ENCODE peak calls at places on chromosome 4, in nine cellular contexts. J, S, P, Q, T, F, X, N and U are unnamed samples.

GRCh38 chr4:53012738-53013137 is 150.6 kb downstream of the RASL11B start:
- DNase-seq in N (no peak), F (no peak), S (peak), P (no peak), Q (no peak), J (no peak), X (peak), T (no peak), U (no peak)

GRCh38 chr4:147707892-147708672 is 23.8 kb upstream of the ARHGAP10 start:
- DNase-seq in P (peak), X (peak), J (no peak), F (peak), Q (peak), N (peak), S (peak), T (no peak), U (peak)

GRCh38 chr4:88757776-88758175 is 60.1 kb upstream of the NAP1L5 start:
- DNase-seq in P (no peak), Q (no peak), S (no peak), F (no peak), N (no peak), J (no peak), X (no peak), T (no peak), U (no peak)

GRCh38 chr4:182189107-182189878 is 53.9 kb upstream of the TENM3 start:
- DNase-seq in T (no peak), X (peak), Q (no peak), N (no peak), F (peak), J (no peak), S (peak), P (peak), U (no peak)

GRCh38 chr4:2535386-2536192 is 858 bp upstream of the FAM193A start:
- DNase-seq in N (peak), Q (peak), F (peak), P (peak), J (peak), S (peak), T (no peak), X (peak), U (peak)

GRCh38 chr4:56764775-56765174 is 56.7 kb downstream of the SPINK2 start:
- DNase-seq in S (peak), N (no peak), T (no peak), X (no peak), F (peak), J (no peak), Q (no peak), P (no peak), U (no peak)

GRCh38 chr4:34850983-34851382 is 1393.3 kb downstream of the ARAP2 start:
- DNase-seq in J (no peak), Q (no peak), N (no peak), X (no peak), S (no peak), P (no peak), T (no peak), F (peak), U (no peak)

GRCh38 chr4:40672528-40673522 is 43.2 kb upstream of the RBM47 start:
- DNase-seq in N (no peak), T (peak), F (peak), X (peak), Q (peak), J (no peak), P (no peak), S (peak), U (peak)

GRCh38 chr4:169143335-169143734 is 127.4 kb downstream of the SH3RF1 start:
- DNase-seq in S (no peak), J (peak), T (no peak), X (no peak), P (peak), N (no peak), F (no peak), Q (no peak), U (no peak)

GRCh38 chr4:150368667-150369066 is 213.3 kb upstream of the MAB21L2 start:
- DNase-seq in X (no peak), T (no peak), J (no peak), F (no peak), Q (no peak), P (no peak), S (peak), N (no peak), U (no peak)

GRCh38 chr4:85000343-85000742 is 33.9 kb upstream of the WDFY3 start:
- DNase-seq in P (no peak), F (no peak), N (no peak), J (no peak), T (no peak), X (no peak), Q (no peak), S (no peak), U (no peak)

GRCh38 chr4:139391731-139392130 is 62.2 kb upstream of the RAB33B start:
- DNase-seq in Q (no peak), T (no peak), S (no peak), X (no peak), N (no peak), J (no peak), P (no peak), F (no peak), U (no peak)

GRCh38 chr4:26150948-26151347 is 169.9 kb upstream of the RBPJ start:
- DNase-seq in J (no peak), Q (no peak), T (no peak), P (no peak), S (peak), X (peak), F (peak), N (no peak), U (no peak)

GRCh38 chr4:150695162-150695561 is 113.2 kb downstream of the MAB21L2 start:
- DNase-seq in S (peak), Q (no peak), N (no peak), P (no peak), J (no peak), F (no peak), X (no peak), T (no peak), U (no peak)

GRCh38 chr4:473575-474457 is 25.1 kb downstream of the ZNF721 start:
- DNase-seq in P (peak), X (peak), S (peak), N (peak), T (peak), F (peak), J (peak), Q (peak), U (peak)

GRCh38 chr4:17721496-17722360 is 59.7 kb downstream of the FAM184B start:
- DNase-seq in P (no peak), S (peak), Q (no peak), N (no peak), J (no peak), X (peak), T (no peak), F (peak), U (no peak)

GRCh38 chr4:65665951-65666523 is 4.3 kb downstream of the EPHA5 start:
- DNase-seq in P (no peak), T (no peak), Q (no peak), S (no peak), X (no peak), F (peak), J (no peak), N (no peak), U (no peak)

GRCh38 chr4:25234390-25235367 is 846 bp downstream of the PI4K2B start:
- DNase-seq in X (peak), J (peak), S (peak), T (peak), Q (peak), N (peak), P (peak), F (peak), U (peak)

GRCh38 chr4:110515676-110516075 is 39.7 kb downstream of the ENPEP start:
- DNase-seq in N (no peak), T (no peak), F (no peak), X (no peak), Q (no peak), P (no peak), S (no peak), J (no peak), U (no peak)

GRCh38 chr4:73675623-73676022 is 55.4 kb upstream of the RASSF6 start:
- DNase-seq in J (no peak), F (no peak), Q (no peak), S (no peak), T (no peak), P (no peak), X (no peak), N (no peak), U (no peak)

GRCh38 chr4:55029838-55030503 is 95.4 kb downstream of the KDR start:
- DNase-seq in S (no peak), Q (no peak), F (no peak), J (no peak), N (no peak), T (no peak), X (no peak), P (no peak), U (no peak)

GRCh38 chr4:19945979-19946380 is 305.7 kb upstream of the SLIT2 start:
- DNase-seq in J (no peak), Q (no peak), F (peak), S (peak), T (no peak), P (no peak), X (peak), N (no peak), U (no peak)

GRCh38 chr4:128228021-128228571 is 59.5 kb downstream of the PGRMC2 start:
- DNase-seq in F (peak), P (peak), J (no peak), Q (no peak), N (no peak), S (no peak), X (no peak), T (no peak), U (no peak)

GRCh38 chr4:3201718-3202702 is 46.9 kb upstream of the MSANTD1 start:
- DNase-seq in N (peak), T (peak), Q (peak), J (no peak), P (no peak), S (peak), F (no peak), X (peak), U (peak)

GRCh38 chr4:174437324-174437723 is 85.0 kb downstream of the HPGD start:
- DNase-seq in F (peak), X (peak), N (no peak), S (peak), P (no peak), Q (no peak), T (no peak), J (no peak), U (no peak)

GRCh38 chr4:26116057-26116456 is 202.0 kb downstream of the SMIM20 start:
- DNase-seq in N (no peak), F (peak), T (no peak), S (no peak), X (no peak), P (no peak), Q (no peak), J (no peak), U (no peak)

GRCh38 chr4:90215286-90215685 is 88.1 kb downstream of the CCSER1 start:
- DNase-seq in J (no peak), N (no peak), P (no peak), S (no peak), X (no peak), T (no peak), Q (no peak), F (peak), U (no peak)

GRCh38 chr4:43481526-43481925 is 589.0 kb downstream of the GRXCR1 start:
- DNase-seq in S (no peak), X (no peak), F (no peak), N (no peak), J (no peak), P (no peak), T (no peak), Q (no peak), U (no peak)

GRCh38 chr4:56247646-56248045 is 139.6 kb downstream of the AASDH start:
- DNase-seq in Q (no peak), P (no peak), S (no peak), X (no peak), F (no peak), J (no peak), N (no peak), T (no peak), U (no peak)

GRCh38 chr4:111268769-111269414 is 646.0 kb upstream of the PITX2 start:
- DNase-seq in S (peak), T (peak), X (peak), J (no peak), Q (peak), F (no peak), N (no peak), P (no peak), U (peak)

GRCh38 chr4:3228881-3229280 is 20.1 kb upstream of the MSANTD1 start:
- DNase-seq in S (no peak), J (no peak), F (no peak), P (no peak), X (no peak), T (no peak), N (no peak), Q (no peak), U (no peak)

GRCh38 chr4:59540311-59540710 is 1659.8 kb upstream of the ADGRL3 start:
- DNase-seq in X (no peak), T (no peak), N (no peak), S (no peak), F (no peak), J (no peak), Q (no peak), P (no peak), U (no peak)

GRCh38 chr4:124167602-124168001 is 544.9 kb downstream of the ANKRD50 start:
- DNase-seq in T (no peak), J (no peak), S (no peak), N (no peak), X (peak), F (peak), P (no peak), Q (no peak), U (no peak)

GRCh38 chr4:2762048-2762447 is 5.9 kb upstream of the TNIP2 start:
- DNase-seq in S (no peak), F (no peak), Q (no peak), X (no peak), T (no peak), J (no peak), P (no peak), N (no peak), U (no peak)

GRCh38 chr4:121998024-121998423 is 46.2 kb upstream of the TRPC3 start:
- DNase-seq in N (no peak), S (no peak), X (no peak), Q (no peak), T (no peak), J (no peak), P (no peak), F (peak), U (no peak)
- TF ChIP-seq CTCF in N (no peak), S (no peak), X (no peak), Q (no peak), T (no peak), J (no peak), P (no peak), F (peak), U (no peak)

GRCh38 chr4:6074723-6075122 is 56.5 kb upstream of the C4orf50 start:
- DNase-seq in X (no peak), J (peak), P (no peak), T (no peak), Q (no peak), S (no peak), N (no peak), F (no peak), U (no peak)

GRCh38 chr4:6079965-6080364 is 61.7 kb upstream of the C4orf50 start:
- DNase-seq in T (no peak), F (no peak), S (no peak), P (no peak), N (no peak), J (no peak), X (no peak), Q (no peak), U (no peak)

GRCh38 chr4:6071191-6071958 is 53.1 kb upstream of the C4orf50 start:
- DNase-seq in Q (no peak), X (no peak), P (no peak), S (no peak), F (no peak), T (no peak), J (no peak), N (no peak), U (no peak)

GRCh38 chr4:6071959-6072720 is 53.9 kb upstream of the C4orf50 start:
- DNase-seq in Q (no peak), N (no peak), S (no peak), F (no peak), P (no peak), T (no peak), X (no peak), J (no peak), U (no peak)

GRCh38 chr4:6076391-6076790 is 58.2 kb upstream of the C4orf50 start:
- DNase-seq in J (no peak), S (no peak), X (no peak), N (no peak), P (no peak), F (no peak), T (no peak), Q (no peak), U (no peak)
- TF ChIP-seq CTCF in J (no peak), S (no peak), X (no peak), N (no peak), P (peak), F (no peak), T (peak), Q (peak), U (peak)

GRCh38 chr4:41883988-41884737 is 51.1 kb upstream of the TMEM33 start:
- DNase-seq in T (no peak), P (no peak), S (no peak), J (no peak), X (no peak), F (no peak), Q (no peak), N (no peak), U (no peak)
- TF ChIP-seq CTCF in T (no peak), P (peak), S (no peak), J (no peak), X (no peak), F (no peak), Q (no peak), N (no peak), U (no peak)

DNA sequence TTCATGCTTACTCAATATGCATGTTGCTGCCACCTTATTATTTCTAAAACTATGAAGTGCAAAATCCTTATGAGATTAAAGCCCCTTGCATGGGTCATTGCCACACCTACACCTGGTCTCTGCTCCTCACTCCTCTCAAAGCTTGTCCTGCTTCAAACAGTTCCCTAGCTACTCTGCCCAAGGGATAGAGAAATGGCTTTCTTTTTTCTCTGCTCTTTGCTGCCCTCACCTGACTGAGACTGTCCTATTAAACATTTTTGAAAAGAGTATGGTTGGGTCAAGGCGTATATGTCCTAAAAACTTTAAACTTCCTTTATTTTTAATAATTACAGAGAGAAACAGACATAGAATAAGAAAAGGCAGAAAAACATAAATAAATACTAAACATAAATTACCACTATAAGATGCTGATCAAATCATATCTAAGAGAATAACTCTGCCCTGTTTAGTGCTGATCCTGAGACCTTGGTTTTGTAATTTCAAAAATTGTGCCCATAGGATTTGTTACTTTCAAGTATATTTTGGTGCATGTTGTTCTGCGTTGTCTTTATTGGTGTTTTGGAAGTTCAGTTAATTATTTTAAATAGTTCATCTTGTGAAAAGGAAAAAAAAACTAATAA is 704.9 kb upstream of the PABPC4L start:
- DNase-seq in T (no peak), N (no peak), X (peak), J (no peak), Q (no peak), S (no peak), P (peak), F (peak), U (no peak)
- TF ChIP-seq CTCF in T (no peak), N (no peak), X (no peak), J (peak), Q (no peak), S (no peak), P (peak), F (peak), U (no peak)

DNA sequence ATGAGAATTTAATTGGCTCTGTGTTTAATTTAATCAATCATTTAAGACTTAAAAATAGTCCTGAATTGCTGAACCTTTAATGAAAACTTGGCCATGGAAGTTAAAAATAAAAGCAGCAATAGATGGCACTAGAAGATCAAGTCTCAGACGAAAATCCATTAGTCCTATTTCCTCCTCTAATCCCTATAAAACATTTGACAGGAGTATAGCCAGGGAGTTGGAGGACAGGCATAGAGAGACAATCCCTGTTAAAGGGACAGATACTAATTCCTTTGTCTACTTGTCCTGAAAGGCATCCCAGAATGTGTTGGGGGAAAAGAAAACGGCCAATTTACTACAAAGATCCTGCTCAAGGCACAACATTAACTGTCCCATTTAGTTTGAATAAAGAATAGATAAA is 276.3 kb upstream of the TACR3 start:
- DNase-seq in S (no peak), J (no peak), P (no peak), X (peak), F (peak), T (no peak), N (no peak), Q (no peak), U (no peak)
- TF ChIP-seq CTCF in S (no peak), J (peak), P (no peak), X (no peak), F (peak), T (no peak), N (no peak), Q (no peak), U (no peak)

DNA sequence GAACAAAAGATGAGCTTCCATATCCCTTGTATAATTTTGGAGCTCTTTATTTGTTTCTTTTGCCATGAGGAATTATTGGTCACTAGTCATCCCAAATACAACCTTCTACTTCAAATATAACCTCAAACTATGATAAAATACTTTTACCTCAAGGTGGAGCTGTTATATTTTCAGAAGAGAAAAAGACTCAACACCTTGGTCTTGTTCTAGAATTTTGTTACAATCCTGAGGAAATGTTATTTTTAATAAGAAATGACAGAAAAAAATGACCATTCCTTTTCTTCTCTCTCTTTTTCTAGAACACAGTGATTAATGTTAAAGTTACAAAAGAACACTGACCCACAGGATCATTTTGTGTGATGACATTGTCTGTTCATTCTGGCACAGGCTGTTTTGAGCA is 159.5 kb upstream of the CTSO start:
- DNase-seq in Q (peak), T (no peak), X (no peak), J (no peak), S (no peak), N (no peak), F (peak), P (no peak), U (peak)
- TF ChIP-seq CTCF in Q (peak), T (no peak), X (no peak), J (peak), S (no peak), N (no peak), F (peak), P (no peak), U (no peak)